ENCODE peak calls at places on chromosomes 7 and 10, in four cellular contexts. G is foreskin fibroblast; Y is naive thymus-derived CD4-positive, alpha-beta T cell; P is colonic mucosa. S is an unnamed sample.

GRCh38 chr10:107487284-107487683 is 322.8 kb upstream of the SORCS1 start:
- DNase-seq in G (peak; percentile 78), Y (no peak), P (no peak), S (no peak)

GRCh38 chr7:34320926-34321609 is 336.9 kb upstream of the NPSR1 start:
- DNase-seq in G (peak; percentile 89), Y (peak; percentile 18), P (peak; percentile 67), S (no peak)

GRCh38 chr10:112227331-112227961 is 43.9 kb upstream of the GPAM start:
- DNase-seq in G (peak; percentile 7), Y (no peak), P (no peak), S (peak; percentile 62)

GRCh38 chr7:158779061-158779992 is 50.0 kb downstream of the ESYT2 start:
- DNase-seq in G (no peak), Y (peak; percentile 67), P (peak; percentile 61), S (no peak)

GRCh38 chr10:52870562-52870961 is 98.0 kb upstream of the MBL2 start:
- DNase-seq in G (no peak), Y (no peak), P (no peak), S (no peak)

GRCh38 chr10:116849271-116850057 is at the start of gene ENO4:
- DNase-seq in G (peak; percentile 83), Y (no peak), P (peak; percentile 80), S (peak; percentile 30)

GRCh38 chr7:7639847-7640220 is 718 bp upstream of the UMAD1 start:
- DNase-seq in G (peak; percentile 32), Y (peak; percentile 83), P (peak; percentile 39), S (no peak)

GRCh38 chr7:121752706-121753105 is 120.3 kb upstream of the PTPRZ1 start:
- DNase-seq in G (no peak), Y (no peak), P (no peak), S (no peak)

GRCh38 chr10:27019827-27020226 is 80.5 kb downstream of the ANKRD26 start:
- DNase-seq in G (peak; percentile 4), Y (no peak), P (no peak), S (no peak)

GRCh38 chr7:151624246-151624928 is 104.7 kb upstream of the RHEB start:
- DNase-seq in G (no peak), Y (no peak), P (no peak), S (no peak)

GRCh38 chr7:101681170-101682007 is 52.3 kb upstream of the MYL10 start:
- DNase-seq in G (peak; percentile 95), Y (no peak), P (no peak), S (peak; percentile 64)

GRCh38 chr7:83468251-83468739 is 180.6 kb downstream of the SEMA3E start:
- DNase-seq in G (peak; percentile 99), Y (no peak), P (peak; percentile 54), S (peak; percentile 95)

GRCh38 chr7:29565982-29566746 is 2.5 kb downstream of the PRR15 start:
- DNase-seq in G (peak; percentile 54), Y (no peak), P (peak; percentile 62), S (no peak)

GRCh38 chr10:131135716-131136115 is 175.8 kb downstream of the TCERG1L start:
- DNase-seq in G (no peak), Y (no peak), P (no peak), S (no peak)

GRCh38 chr10:36462194-36462593 is 663.2 kb upstream of the ANKRD30A start:
- DNase-seq in G (peak; percentile 48), Y (no peak), P (no peak), S (peak; percentile 44)

DNA sequence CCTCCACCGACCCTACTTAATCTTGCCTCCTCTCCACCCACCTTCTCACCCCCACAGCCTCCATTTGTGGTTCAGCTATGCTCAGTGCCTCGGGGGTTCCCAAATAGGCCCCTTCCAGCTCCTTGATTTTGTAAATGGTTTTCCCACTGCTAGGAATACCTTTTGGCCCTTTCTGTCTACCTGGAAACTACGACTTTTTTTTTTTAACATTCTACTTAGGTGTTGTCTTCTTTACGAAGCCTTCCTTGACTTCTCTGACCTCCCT is 27.2 kb upstream of the PDCD4 start:
- DNase-seq in G (no peak), Y (no peak), P (no peak), S (no peak)
- H3K4me3 ChIP-seq in G (no peak overlapping the region), Y (no peak overlapping the region), P (no peak overlapping the region), S (no peak overlapping the region)

GRCh38 chr7:49643321-49643720 is 130.1 kb upstream of the VWC2 start:
- DNase-seq in G (no peak), Y (no peak), P (no peak), S (no peak)

GRCh38 chr7:49643750-49644149 is 129.7 kb upstream of the VWC2 start:
- DNase-seq in G (no peak), Y (no peak), P (no peak), S (no peak)

GRCh38 chr7:49639068-49639593 is 134.3 kb upstream of the VWC2 start:
- DNase-seq in G (no peak), Y (no peak), P (no peak), S (no peak)

GRCh38 chr7:49638166-49638565 is 135.3 kb upstream of the VWC2 start:
- DNase-seq in G (no peak), Y (no peak), P (no peak), S (no peak)

DNA sequence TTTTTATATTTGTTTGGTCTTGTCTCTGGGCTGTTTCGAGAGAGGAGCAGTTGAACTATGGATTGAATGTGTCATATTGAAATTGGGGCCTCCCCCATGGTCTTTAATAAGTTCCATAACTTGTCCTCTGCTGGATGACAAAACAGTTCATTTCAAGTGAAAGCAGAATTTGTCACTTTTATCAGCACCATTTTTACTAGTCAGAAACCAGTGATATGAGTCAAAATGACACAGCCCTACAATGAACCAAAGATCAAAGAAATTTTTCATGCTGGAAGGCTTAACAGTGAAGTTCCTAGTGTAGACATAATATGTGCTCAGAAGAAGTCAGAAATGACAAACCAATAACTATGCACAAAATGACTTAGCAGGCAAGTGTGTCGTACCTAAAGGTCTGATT is 133.6 kb upstream of the VWC2 start:
- DNase-seq in G (no peak), Y (no peak), P (no peak), S (no peak)
- H3K4me3 ChIP-seq in G (no peak overlapping the region), Y (no peak overlapping the region), P (no peak overlapping the region), S (no peak overlapping the region)

GRCh38 chr10:1778570-1778969 is 41.2 kb upstream of the ADARB2 start:
- DNase-seq in G (no peak), Y (no peak), P (no peak), S (no peak)

GRCh38 chr10:1776127-1776662 is 38.9 kb upstream of the ADARB2 start:
- DNase-seq in G (no peak), Y (no peak), P (no peak), S (no peak)

GRCh38 chr10:1782841-1783240 is 45.5 kb upstream of the ADARB2 start:
- DNase-seq in G (no peak), Y (no peak), P (no peak), S (no peak)

GRCh38 chr10:1774796-1775195 is 37.5 kb upstream of the ADARB2 start:
- DNase-seq in G (no peak), Y (no peak), P (no peak), S (no peak)

DNA sequence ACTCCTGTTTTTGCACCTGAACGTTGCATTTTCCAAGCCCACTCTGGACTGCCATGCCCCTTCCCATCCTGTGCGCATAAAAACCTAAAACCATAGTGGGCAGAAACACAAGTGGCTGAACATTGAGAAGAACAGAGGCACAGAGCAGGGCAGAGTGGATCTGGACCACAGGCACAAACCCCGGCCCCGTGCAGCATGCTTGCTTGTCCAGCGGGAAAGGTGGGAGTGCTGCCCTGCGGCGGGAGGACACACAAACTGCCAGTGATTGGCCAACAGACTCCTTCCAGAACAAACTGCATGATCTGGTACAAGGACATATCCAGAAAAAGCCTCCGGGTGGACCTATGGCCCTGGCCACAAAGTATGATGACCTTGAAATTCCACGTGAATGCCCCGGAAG is 42.5 kb upstream of the ADARB2 start:
- DNase-seq in G (no peak), Y (no peak), P (no peak), S (no peak)
- H3K4me3 ChIP-seq in G (no peak overlapping the region), Y (no peak overlapping the region), P (no peak overlapping the region), S (no peak overlapping the region)

GRCh38 chr10:127576751-127577161 is 27.6 kb downstream of the NPS start:
- DNase-seq in G (no peak), Y (no peak), P (no peak), S (no peak)
- H3K4me3 ChIP-seq in G (no peak overlapping the region), Y (no peak overlapping the region), P (no peak overlapping the region), S (no peak overlapping the region)

GRCh38 chr10:100970914-100971811 is 1.9 kb downstream of the SEMA4G start:
- DNase-seq in G (no peak), Y (no peak), P (peak; percentile 87), S (no peak)
- H3K4me3 ChIP-seq in G (no peak overlapping the region), Y (no peak overlapping the region), P (peak overlapping the region; percentile 85), S (no peak overlapping the region)

GRCh38 chr10:32054087-32054486 is 2.1 kb downstream of the KIF5B start:
- DNase-seq in G (peak; percentile 60), Y (no peak), P (peak; percentile 42), S (no peak)

GRCh38 chr10:32055478-32056135 is 618 bp downstream of the KIF5B start:
- DNase-seq in G (peak; percentile 72), Y (peak; percentile 67), P (peak; percentile 80), S (no peak)

GRCh38 chr10:32048282-32048681 is 7.9 kb downstream of the KIF5B start:
- DNase-seq in G (no peak), Y (no peak), P (no peak), S (no peak)

GRCh38 chr10:32049113-32049512 is 7.1 kb downstream of the KIF5B start:
- DNase-seq in G (peak; percentile 47), Y (no peak), P (no peak), S (no peak)

DNA sequence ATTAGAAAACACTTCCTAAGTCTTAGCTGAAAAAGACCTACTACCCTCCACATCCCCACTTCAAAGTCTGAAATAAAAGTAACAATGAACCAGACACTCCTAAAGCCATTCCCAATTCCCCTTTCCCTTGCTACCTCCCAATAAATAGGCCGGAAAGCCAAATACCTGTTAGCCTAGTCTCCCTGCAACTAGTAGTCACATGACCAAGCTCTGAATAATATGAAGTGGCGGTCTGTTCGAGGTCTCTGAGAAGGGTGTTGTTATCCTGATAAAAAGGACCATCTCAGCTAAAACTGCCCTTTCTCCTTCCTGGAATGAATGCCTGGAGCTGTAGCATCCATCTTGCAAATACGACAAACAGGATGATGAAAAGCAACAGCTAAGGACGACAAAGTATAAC is 6.1 kb downstream of the KIF5B start:
- DNase-seq in G (no peak), Y (no peak), P (no peak), S (no peak)
- H3K4me3 ChIP-seq in G (no peak overlapping the region), Y (no peak overlapping the region), P (no peak overlapping the region), S (no peak overlapping the region)

GRCh38 chr10:74901240-74901827 is 74.9 kb downstream of the KAT6B start:
- DNase-seq in G (no peak), Y (no peak), P (no peak), S (no peak)
- H3K4me3 ChIP-seq in G (no peak overlapping the region), Y (no peak overlapping the region), P (no peak overlapping the region), S (no peak overlapping the region)

GRCh38 chr10:34780818-34781380 is 34.2 kb downstream of the PARD3 start:
- DNase-seq in G (peak; percentile 56), Y (no peak), P (no peak), S (peak; percentile 62)
- H3K4me3 ChIP-seq in G (peak overlapping the region; percentile 8), Y (no peak overlapping the region), P (no peak overlapping the region), S (peak overlapping the region; percentile 19)

DNA sequence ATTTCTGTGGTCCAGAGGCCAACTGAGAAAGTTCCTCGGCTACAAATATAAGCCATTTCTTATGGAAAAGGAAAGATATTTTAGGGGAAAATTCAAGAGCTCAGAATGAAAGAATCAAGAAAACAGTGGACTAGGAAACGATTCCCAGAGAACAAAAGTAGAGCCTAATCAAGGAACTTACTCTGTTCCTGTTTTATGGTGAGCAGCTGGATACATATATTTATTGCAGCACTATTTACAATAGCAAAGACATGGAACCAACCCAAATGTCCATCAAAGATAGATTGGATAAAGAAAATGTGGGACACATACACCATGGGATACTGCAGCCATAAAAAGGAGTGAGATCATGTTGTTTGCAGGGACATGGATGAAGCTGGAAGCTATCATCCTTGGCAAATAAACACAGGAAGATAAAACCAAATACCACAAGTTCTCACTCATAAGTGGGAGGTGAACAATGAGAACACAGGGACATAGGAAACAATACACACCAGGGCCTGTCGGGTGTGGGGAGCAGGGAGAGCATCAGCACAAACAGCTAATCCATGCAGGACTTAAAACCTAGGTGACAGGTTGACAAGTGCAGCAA is 298.7 kb downstream of the THSD7A start:
- DNase-seq in G (peak; percentile 23), Y (no peak), P (no peak), S (no peak)
- H3K4me3 ChIP-seq in G (no peak overlapping the region), Y (no peak overlapping the region), P (no peak overlapping the region), S (no peak overlapping the region)